ENCODE peak calls at places on chromosomes 13 and 19, in eight cellular contexts. P is astrocyte of the spinal cord, J is OCI-LY7, X is AG10803, D is tibial nerve, Y is AG09309, W is fibroblast of pulmonary artery, T is heart left ventricle. U is an unnamed sample.

GRCh38 chr13:99312493-99312883 is 5.3 kb upstream of the GPR183 start:
- DNase-seq in P (peak; percentile 49), J (no peak), X (peak; percentile 100), D (peak; percentile 81), Y (peak; percentile 98), W (peak; percentile 72), T (peak; percentile 71), U (no peak)

GRCh38 chr19:18915639-18916038 is 3.5 kb downstream of the COPE start:
- DNase-seq in P (peak; percentile 18), J (peak; percentile 41), X (peak; percentile 55), D (no peak), Y (no peak), W (peak; percentile 56), T (no peak), U (no peak)

GRCh38 chr19:15871570-15871969 is 26.3 kb downstream of the CYP4F2 start:
- DNase-seq in P (no peak), J (no peak), X (no peak), D (no peak), Y (no peak), W (no peak), T (no peak), U (no peak)

GRCh38 chr19:14181906-14182305 is 24.1 kb downstream of the ADGRL1 start:
- DNase-seq in P (no peak), J (no peak), X (no peak), D (no peak), Y (no peak), W (no peak), T (no peak), U (no peak)

GRCh38 chr13:44735806-44736205 is 159.7 kb upstream of the TSC22D1 start:
- DNase-seq in P (no peak), J (no peak), X (no peak), D (no peak), Y (no peak), W (no peak), T (no peak), U (no peak)

GRCh38 chr19:7849631-7850428 is 19.8 kb downstream of the EVI5L start:
- DNase-seq in P (no peak), J (no peak), X (no peak), D (no peak), Y (no peak), W (no peak), T (no peak), U (no peak)

GRCh38 chr19:33784432-33784831 is 12.2 kb upstream of the KCTD15 start:
- DNase-seq in P (no peak), J (no peak), X (no peak), D (no peak), Y (no peak), W (no peak), T (no peak), U (no peak)

GRCh38 chr13:98172570-98173405 is 4.3 kb downstream of the RNF113B start:
- DNase-seq in P (peak; percentile 53), J (no peak), X (peak; percentile 49), D (no peak), Y (no peak), W (peak; percentile 65), T (no peak), U (peak; percentile 37)

GRCh38 chr19:29315566-29315965 is 102.6 kb upstream of the UQCRFS1 start:
- DNase-seq in P (no peak), J (no peak), X (no peak), D (no peak), Y (no peak), W (no peak), T (no peak), U (no peak)

GRCh38 chr19:55461974-55462628 is 659 bp upstream of the ISOC2 start:
- DNase-seq in P (peak; percentile 35), J (no peak), X (no peak), D (no peak), Y (no peak), W (peak; percentile 53), T (no peak), U (no peak)

GRCh38 chr19:18612772-18613588 is at the start of gene TMEM59L:
- DNase-seq in P (no peak), J (no peak), X (no peak), D (no peak), Y (no peak), W (no peak), T (no peak), U (no peak)

GRCh38 chr13:42333613-42334328 is 61.8 kb downstream of the AKAP11 start:
- DNase-seq in P (peak; percentile 67), J (peak; percentile 33), X (peak; percentile 9), D (no peak), Y (no peak), W (peak; percentile 67), T (no peak), U (peak; percentile 21)

GRCh38 chr13:45918597-45918996 is 67.0 kb upstream of the SIAH3 start:
- DNase-seq in P (no peak), J (no peak), X (no peak), D (no peak), Y (no peak), W (no peak), T (no peak), U (no peak)

GRCh38 chr19:48639483-48640375 is 2.5 kb upstream of the DBP start:
- DNase-seq in P (no peak), J (no peak), X (no peak), D (no peak), Y (no peak), W (no peak), T (peak; percentile 34), U (no peak)
- H3K4me3 ChIP-seq in P (no peak overlapping the region), J (no peak overlapping the region), X (no peak overlapping the region), D (no peak overlapping the region), Y (no peak overlapping the region), W (no peak overlapping the region), T (no peak overlapping the region), U (no peak overlapping the region)

DNA sequence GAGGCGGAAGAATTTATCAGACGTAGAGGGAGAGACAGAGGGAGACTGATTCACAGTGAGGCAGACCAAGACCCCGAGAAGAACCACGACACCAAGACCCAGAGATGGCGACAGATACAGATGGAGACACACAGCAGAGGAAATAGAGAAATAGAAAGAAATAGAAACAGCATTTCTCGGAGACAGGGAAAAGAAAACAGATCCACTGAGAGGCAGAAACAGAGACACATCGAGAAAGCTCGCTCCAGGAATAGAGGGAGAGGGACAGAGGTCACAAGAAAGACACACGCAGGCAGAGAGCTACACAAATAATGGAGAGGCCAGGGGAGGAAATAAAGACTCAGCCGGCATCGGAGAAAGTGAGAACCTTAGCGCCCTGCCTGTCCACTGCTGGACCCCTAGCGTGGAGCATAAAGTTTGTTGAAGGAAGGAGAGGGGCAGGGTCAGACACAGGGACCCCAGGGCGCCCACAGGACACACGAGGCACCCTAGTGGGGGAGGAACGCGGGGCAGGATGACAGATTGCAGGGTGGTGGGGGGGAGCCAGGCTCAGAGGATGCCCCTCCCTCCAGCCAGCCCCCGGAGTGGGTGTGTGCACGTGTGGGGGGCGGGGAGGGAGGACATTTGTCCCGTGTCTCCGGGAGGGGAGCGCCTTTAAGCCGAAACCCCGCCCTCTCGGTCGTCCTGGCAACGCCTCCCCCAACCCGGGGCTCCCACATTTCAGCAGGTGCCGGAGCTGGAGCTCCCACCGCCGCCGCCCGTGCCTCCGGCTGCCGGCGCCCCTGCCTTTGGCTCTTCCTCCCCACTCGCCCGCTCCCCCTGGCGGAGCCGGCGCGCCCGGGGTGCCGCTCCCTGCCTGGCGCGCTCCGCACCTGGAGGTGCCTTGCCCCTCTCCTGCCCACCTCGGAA is at the start of gene PRKCG:
- DNase-seq in P (no peak), J (no peak), X (no peak), D (no peak), Y (no peak), W (no peak), T (no peak), U (no peak)
- TF ChIP-seq CTCF in P (peak; percentile 54), J (peak; percentile 41), X (peak; percentile 31), D (peak; percentile 32), Y (peak; percentile 38), W (peak; percentile 5), T (peak; percentile 51), U (peak; percentile 58)

GRCh38 chr13:112062047-112062618 is 4.8 kb upstream of the SOX1 start:
- DNase-seq in P (no peak), J (no peak), X (no peak), D (no peak), Y (no peak), W (no peak), T (no peak), U (no peak)

GRCh38 chr13:112060431-112060830 is 6.5 kb upstream of the SOX1 start:
- DNase-seq in P (no peak), J (no peak), X (no peak), D (no peak), Y (no peak), W (no peak), T (no peak), U (no peak)

GRCh38 chr13:112061367-112062046 is 5.4 kb upstream of the SOX1 start:
- DNase-seq in P (no peak), J (no peak), X (no peak), D (no peak), Y (no peak), W (no peak), T (no peak), U (no peak)

GRCh38 chr13:112059457-112060317 is 7.3 kb upstream of the SOX1 start:
- DNase-seq in P (no peak), J (no peak), X (no peak), D (no peak), Y (no peak), W (no peak), T (no peak), U (no peak)

DNA sequence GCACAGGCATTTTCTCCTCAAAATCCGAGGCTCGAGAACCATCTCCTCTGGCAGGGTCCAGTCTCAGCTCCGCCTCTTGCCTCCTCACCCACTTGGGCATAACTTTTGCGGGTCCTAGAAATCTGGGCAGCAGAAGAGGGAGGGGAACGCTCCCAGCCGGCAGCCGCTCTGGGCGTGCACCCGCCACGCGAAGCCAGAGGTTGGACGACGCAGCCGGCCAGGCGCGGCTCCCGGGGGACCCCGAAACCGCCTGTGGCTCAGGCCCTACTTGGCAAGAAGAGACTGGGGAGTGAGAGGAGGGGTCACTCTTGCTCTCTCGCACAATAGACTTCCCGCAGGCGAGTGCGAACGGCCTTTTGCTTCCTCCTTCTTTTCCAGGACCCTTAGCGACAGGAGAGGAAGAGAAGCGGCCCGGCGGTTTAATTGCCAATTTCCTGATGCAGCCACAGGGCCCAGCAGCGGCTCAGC is 6.0 kb upstream of the SOX1 start:
- DNase-seq in P (no peak), J (no peak), X (no peak), D (no peak), Y (no peak), W (no peak), T (no peak), U (no peak)
- H3K4me3 ChIP-seq in P (no peak overlapping the region), J (no peak overlapping the region), X (no peak overlapping the region), D (no peak overlapping the region), Y (no peak overlapping the region), W (no peak overlapping the region), T (no peak overlapping the region), U (no peak overlapping the region)

DNA sequence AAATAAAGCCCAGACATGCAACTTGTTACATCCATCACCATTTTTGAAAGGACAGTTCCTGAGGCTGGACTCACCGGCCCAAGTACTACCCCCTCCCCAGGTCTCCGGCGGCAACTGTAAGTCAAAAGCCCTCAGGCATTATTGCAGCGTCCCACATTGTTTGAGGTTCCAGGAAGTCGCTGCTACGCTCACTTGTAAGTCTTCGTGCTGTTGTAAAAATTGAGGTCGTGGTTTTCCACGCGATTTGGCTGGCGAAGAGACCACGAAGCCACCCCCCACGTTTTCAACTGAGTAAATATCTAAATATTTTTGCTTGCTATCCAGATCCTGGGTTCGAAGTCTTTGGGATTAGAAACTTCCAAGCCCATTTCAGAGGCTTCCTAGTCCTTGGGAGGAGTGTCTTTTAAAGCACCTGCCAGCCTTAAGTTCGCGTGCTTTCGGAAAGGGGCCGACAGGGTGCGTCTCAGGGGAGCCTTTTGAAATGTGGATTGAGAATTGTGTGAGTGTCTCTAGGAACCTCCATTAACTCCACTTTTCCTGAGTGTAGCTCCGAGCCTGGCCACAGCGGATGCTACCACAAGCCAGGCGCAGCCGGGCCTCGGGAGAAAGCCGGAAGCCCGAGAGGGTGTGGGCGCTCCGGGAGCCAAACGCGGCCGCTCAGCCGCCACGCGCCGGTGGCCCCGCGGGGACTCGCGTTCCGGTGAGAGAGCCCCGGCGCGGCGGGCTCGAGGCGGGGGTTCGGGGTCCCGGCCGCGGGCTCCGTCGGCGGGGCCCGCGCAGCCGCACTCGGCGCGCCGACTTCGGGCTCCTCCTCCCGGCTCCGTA is at the start of gene FNDC3A:
- DNase-seq in P (peak; percentile 73), J (peak; percentile 72), X (peak; percentile 63), D (peak; percentile 27), Y (no peak), W (peak; percentile 74), T (peak; percentile 83), U (no peak)
- TF ChIP-seq CTCF in P (peak; percentile 6), J (peak; percentile 34), X (peak; percentile 29), D (no peak), Y (no peak), W (peak; percentile 3), T (no peak), U (no peak)